ENCODE peak calls at places on chromosomes 2 and 18, in seven cellular contexts. One of them, this sample, is unnamed.

GRCh38 chr18:12271376-12272235 is 17.4 kb downstream of the CIDEA start:
- DNase-seq in heart right ventricle: peak
- DNase-seq in upper lobe of right lung: peak
- DNase-seq in left ventricle myocardium inferior: peak
- DNase-seq in mammary epithelial cell: peak
- DNase-seq in neural progenitor cell: peak
- DNase-seq in cardiac muscle cell: peak
- DNase-seq in this sample: peak

GRCh38 chr18:48719988-48720654 is 181.3 kb downstream of the CTIF start:
- DNase-seq in cardiac muscle cell: no peak
- DNase-seq in neural progenitor cell: no peak
- DNase-seq in left ventricle myocardium inferior: no peak
- DNase-seq in upper lobe of right lung: no peak
- DNase-seq in heart right ventricle: no peak
- DNase-seq in mammary epithelial cell: no peak
- DNase-seq in this sample: no peak

GRCh38 chr2:6831229-6831628 is 34.5 kb downstream of the CMPK2 start:
- DNase-seq in upper lobe of right lung: no peak
- DNase-seq in mammary epithelial cell: no peak
- DNase-seq in heart right ventricle: no peak
- DNase-seq in cardiac muscle cell: no peak
- DNase-seq in neural progenitor cell: no peak
- DNase-seq in left ventricle myocardium inferior: no peak
- DNase-seq in this sample: no peak

GRCh38 chr2:62570861-62571698 is 65.1 kb upstream of the TMEM17 start:
- DNase-seq in upper lobe of right lung: peak
- DNase-seq in left ventricle myocardium inferior: peak
- DNase-seq in neural progenitor cell: peak
- DNase-seq in mammary epithelial cell: no peak
- DNase-seq in cardiac muscle cell: peak
- DNase-seq in heart right ventricle: no peak
- DNase-seq in this sample: peak

GRCh38 chr2:231737761-231738160 is 29.4 kb downstream of the PTMA start:
- DNase-seq in left ventricle myocardium inferior: no peak
- DNase-seq in mammary epithelial cell: no peak
- DNase-seq in cardiac muscle cell: no peak
- DNase-seq in heart right ventricle: no peak
- DNase-seq in upper lobe of right lung: no peak
- DNase-seq in neural progenitor cell: peak
- DNase-seq in this sample: no peak

GRCh38 chr2:47198985-47199451 is 43.9 kb upstream of the STPG4 start:
- DNase-seq in neural progenitor cell: no peak
- DNase-seq in cardiac muscle cell: no peak
- DNase-seq in left ventricle myocardium inferior: no peak
- DNase-seq in mammary epithelial cell: peak
- DNase-seq in upper lobe of right lung: no peak
- DNase-seq in heart right ventricle: no peak
- DNase-seq in this sample: no peak

GRCh38 chr18:23521907-23522306 is 18.6 kb downstream of the RMC1 start:
- DNase-seq in cardiac muscle cell: no peak
- DNase-seq in mammary epithelial cell: no peak
- DNase-seq in heart right ventricle: no peak
- DNase-seq in upper lobe of right lung: no peak
- DNase-seq in left ventricle myocardium inferior: no peak
- DNase-seq in neural progenitor cell: no peak
- DNase-seq in this sample: no peak

GRCh38 chr2:200081221-200081620 is 125.8 kb downstream of the MAIP1 start:
- DNase-seq in neural progenitor cell: peak
- DNase-seq in mammary epithelial cell: no peak
- DNase-seq in cardiac muscle cell: no peak
- DNase-seq in left ventricle myocardium inferior: no peak
- DNase-seq in heart right ventricle: no peak
- DNase-seq in upper lobe of right lung: no peak
- DNase-seq in this sample: no peak

GRCh38 chr18:48546411-48546810 is 7.6 kb downstream of the CTIF start:
- DNase-seq in cardiac muscle cell: no peak
- DNase-seq in upper lobe of right lung: peak
- DNase-seq in mammary epithelial cell: peak
- DNase-seq in neural progenitor cell: peak
- DNase-seq in heart right ventricle: no peak
- DNase-seq in left ventricle myocardium inferior: no peak
- DNase-seq in this sample: no peak

GRCh38 chr2:129004485-129004884 is 685.8 kb upstream of the HS6ST1 start:
- DNase-seq in neural progenitor cell: no peak
- DNase-seq in heart right ventricle: no peak
- DNase-seq in mammary epithelial cell: no peak
- DNase-seq in cardiac muscle cell: no peak
- DNase-seq in upper lobe of right lung: no peak
- DNase-seq in left ventricle myocardium inferior: no peak
- DNase-seq in this sample: no peak

GRCh38 chr2:191048073-191048472 is 34.1 kb upstream of the STAT1 start:
- DNase-seq in heart right ventricle: no peak
- DNase-seq in cardiac muscle cell: no peak
- DNase-seq in left ventricle myocardium inferior: no peak
- DNase-seq in mammary epithelial cell: no peak
- DNase-seq in neural progenitor cell: no peak
- DNase-seq in upper lobe of right lung: no peak
- DNase-seq in this sample: no peak

GRCh38 chr2:196442211-196442610 is 197.3 kb upstream of the CCDC150 start:
- DNase-seq in heart right ventricle: no peak
- DNase-seq in upper lobe of right lung: no peak
- DNase-seq in left ventricle myocardium inferior: no peak
- DNase-seq in cardiac muscle cell: no peak
- DNase-seq in neural progenitor cell: no peak
- DNase-seq in mammary epithelial cell: no peak
- DNase-seq in this sample: no peak

GRCh38 chr2:21330786-21331391 is 207.1 kb downstream of the TDRD15 start:
- DNase-seq in mammary epithelial cell: no peak
- DNase-seq in left ventricle myocardium inferior: no peak
- DNase-seq in cardiac muscle cell: no peak
- DNase-seq in upper lobe of right lung: no peak
- DNase-seq in heart right ventricle: no peak
- DNase-seq in neural progenitor cell: no peak
- DNase-seq in this sample: no peak

GRCh38 chr2:132607407-132607806 is 62.6 kb downstream of the LYPD1 start:
- DNase-seq in neural progenitor cell: no peak
- DNase-seq in mammary epithelial cell: no peak
- DNase-seq in cardiac muscle cell: no peak
- DNase-seq in heart right ventricle: no peak
- DNase-seq in left ventricle myocardium inferior: no peak
- DNase-seq in upper lobe of right lung: no peak
- DNase-seq in this sample: no peak

GRCh38 chr18:21330122-21330701 is 88.2 kb downstream of the GREB1L start:
- DNase-seq in cardiac muscle cell: peak
- DNase-seq in neural progenitor cell: peak
- DNase-seq in heart right ventricle: peak
- DNase-seq in mammary epithelial cell: peak
- DNase-seq in upper lobe of right lung: no peak
- DNase-seq in left ventricle myocardium inferior: peak
- DNase-seq in this sample: peak

GRCh38 chr2:117834992-117835391 is 20.5 kb downstream of the DDX18 start:
- DNase-seq in heart right ventricle: no peak
- DNase-seq in upper lobe of right lung: no peak
- DNase-seq in mammary epithelial cell: no peak
- DNase-seq in left ventricle myocardium inferior: no peak
- DNase-seq in cardiac muscle cell: no peak
- DNase-seq in neural progenitor cell: no peak
- DNase-seq in this sample: no peak

GRCh38 chr18:62982600-62983251 is 267.4 kb downstream of the PHLPP1 start:
- DNase-seq in heart right ventricle: peak
- DNase-seq in cardiac muscle cell: peak
- DNase-seq in mammary epithelial cell: peak
- DNase-seq in neural progenitor cell: peak
- DNase-seq in left ventricle myocardium inferior: no peak
- DNase-seq in upper lobe of right lung: no peak
- DNase-seq in this sample: peak

GRCh38 chr2:182980115-182980514 is 58.1 kb downstream of the NCKAP1 start:
- DNase-seq in upper lobe of right lung: no peak
- DNase-seq in left ventricle myocardium inferior: no peak
- DNase-seq in neural progenitor cell: peak
- DNase-seq in mammary epithelial cell: peak
- DNase-seq in cardiac muscle cell: peak
- DNase-seq in heart right ventricle: no peak
- DNase-seq in this sample: no peak

GRCh38 chr2:78999410-78999809 is 26.1 kb upstream of the REG3G start:
- DNase-seq in neural progenitor cell: peak
- DNase-seq in left ventricle myocardium inferior: no peak
- DNase-seq in heart right ventricle: no peak
- DNase-seq in cardiac muscle cell: peak
- DNase-seq in upper lobe of right lung: no peak
- DNase-seq in mammary epithelial cell: no peak
- DNase-seq in this sample: no peak

GRCh38 chr2:199910338-199911051 is 598 bp upstream of the C2orf69 start:
- DNase-seq in mammary epithelial cell: no peak
- DNase-seq in left ventricle myocardium inferior: no peak
- DNase-seq in neural progenitor cell: no peak
- DNase-seq in heart right ventricle: no peak
- DNase-seq in cardiac muscle cell: no peak
- DNase-seq in upper lobe of right lung: no peak
- DNase-seq in this sample: peak

GRCh38 chr2:216657086-216657855 is 24.1 kb downstream of the IGFBP2 start:
- DNase-seq in heart right ventricle: no peak
- DNase-seq in left ventricle myocardium inferior: no peak
- DNase-seq in upper lobe of right lung: no peak
- DNase-seq in neural progenitor cell: no peak
- DNase-seq in mammary epithelial cell: no peak
- DNase-seq in cardiac muscle cell: no peak
- DNase-seq in this sample: no peak

GRCh38 chr2:216658702-216659231 is 25.5 kb downstream of the IGFBP2 start:
- DNase-seq in cardiac muscle cell: no peak
- DNase-seq in left ventricle myocardium inferior: no peak
- DNase-seq in neural progenitor cell: no peak
- DNase-seq in upper lobe of right lung: no peak
- DNase-seq in mammary epithelial cell: no peak
- DNase-seq in heart right ventricle: no peak
- DNase-seq in this sample: no peak

GRCh38 chr2:216660496-216660895 is 27.3 kb downstream of the IGFBP2 start:
- DNase-seq in cardiac muscle cell: no peak
- DNase-seq in heart right ventricle: no peak
- DNase-seq in upper lobe of right lung: no peak
- DNase-seq in neural progenitor cell: no peak
- DNase-seq in mammary epithelial cell: no peak
- DNase-seq in left ventricle myocardium inferior: no peak
- DNase-seq in this sample: no peak

GRCh38 chr2:216659301-216659700 is 26.1 kb downstream of the IGFBP2 start:
- DNase-seq in mammary epithelial cell: peak
- DNase-seq in cardiac muscle cell: no peak
- DNase-seq in neural progenitor cell: no peak
- DNase-seq in heart right ventricle: no peak
- DNase-seq in left ventricle myocardium inferior: no peak
- DNase-seq in upper lobe of right lung: no peak
- DNase-seq in this sample: no peak

GRCh38 chr2:216657963-216658362 is 24.7 kb downstream of the IGFBP2 start:
- DNase-seq in neural progenitor cell: no peak
- DNase-seq in heart right ventricle: no peak
- DNase-seq in cardiac muscle cell: no peak
- DNase-seq in mammary epithelial cell: no peak
- DNase-seq in left ventricle myocardium inferior: no peak
- DNase-seq in upper lobe of right lung: no peak
- DNase-seq in this sample: no peak
- H3K27ac ChIP-seq in neural progenitor cell: no peak
- H3K27ac ChIP-seq in heart right ventricle: no peak
- H3K27ac ChIP-seq in cardiac muscle cell: no peak
- H3K27ac ChIP-seq in mammary epithelial cell: no peak
- H3K27ac ChIP-seq in left ventricle myocardium inferior: no peak
- H3K27ac ChIP-seq in upper lobe of right lung: no peak
- H3K27ac ChIP-seq in this sample: no peak

GRCh38 chr2:156064540-156064939 is 268.0 kb downstream of the NR4A2 start:
- DNase-seq in heart right ventricle: no peak
- DNase-seq in cardiac muscle cell: no peak
- DNase-seq in mammary epithelial cell: peak
- DNase-seq in neural progenitor cell: no peak
- DNase-seq in left ventricle myocardium inferior: no peak
- DNase-seq in upper lobe of right lung: no peak
- DNase-seq in this sample: no peak

GRCh38 chr2:156065912-156066311 is 266.6 kb downstream of the NR4A2 start:
- DNase-seq in mammary epithelial cell: no peak
- DNase-seq in heart right ventricle: no peak
- DNase-seq in upper lobe of right lung: no peak
- DNase-seq in left ventricle myocardium inferior: no peak
- DNase-seq in neural progenitor cell: no peak
- DNase-seq in cardiac muscle cell: no peak
- DNase-seq in this sample: no peak
- TF ChIP-seq CTCF in mammary epithelial cell: peak
- TF ChIP-seq CTCF in heart right ventricle: no peak
- TF ChIP-seq CTCF in upper lobe of right lung: no peak
- TF ChIP-seq CTCF in left ventricle myocardium inferior: no peak
- TF ChIP-seq CTCF in neural progenitor cell: peak
- TF ChIP-seq CTCF in cardiac muscle cell: no peak
- TF ChIP-seq CTCF in this sample: no peak

DNA sequence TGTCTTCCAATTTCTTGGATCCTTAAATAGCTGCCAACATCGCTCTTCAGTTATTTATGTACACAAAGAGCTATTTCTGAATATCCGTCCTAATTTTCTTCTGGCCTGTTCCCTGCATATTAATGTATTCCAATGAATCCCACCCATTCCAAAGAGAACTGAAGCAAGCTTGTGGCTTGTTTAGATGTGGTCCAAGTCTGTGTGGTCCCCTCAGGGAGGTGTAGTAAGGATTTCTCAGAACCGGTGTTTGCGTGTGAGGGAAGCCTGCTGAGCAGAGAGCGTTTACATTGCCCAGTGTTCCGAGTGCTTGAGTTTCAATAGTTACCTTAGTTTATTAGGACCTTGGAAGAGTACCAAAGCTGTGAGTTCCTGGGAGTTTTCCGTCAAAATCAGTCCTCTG is 25.1 kb upstream of the IL1R1 start:
- DNase-seq in heart right ventricle: no peak
- DNase-seq in cardiac muscle cell: no peak
- DNase-seq in left ventricle myocardium inferior: no peak
- DNase-seq in neural progenitor cell: no peak
- DNase-seq in upper lobe of right lung: no peak
- DNase-seq in mammary epithelial cell: no peak
- DNase-seq in this sample: peak
- H3K27ac ChIP-seq in heart right ventricle: peak
- H3K27ac ChIP-seq in cardiac muscle cell: no peak
- H3K27ac ChIP-seq in left ventricle myocardium inferior: peak
- H3K27ac ChIP-seq in neural progenitor cell: no peak
- H3K27ac ChIP-seq in upper lobe of right lung: peak
- H3K27ac ChIP-seq in mammary epithelial cell: no peak
- H3K27ac ChIP-seq in this sample: peak

DNA sequence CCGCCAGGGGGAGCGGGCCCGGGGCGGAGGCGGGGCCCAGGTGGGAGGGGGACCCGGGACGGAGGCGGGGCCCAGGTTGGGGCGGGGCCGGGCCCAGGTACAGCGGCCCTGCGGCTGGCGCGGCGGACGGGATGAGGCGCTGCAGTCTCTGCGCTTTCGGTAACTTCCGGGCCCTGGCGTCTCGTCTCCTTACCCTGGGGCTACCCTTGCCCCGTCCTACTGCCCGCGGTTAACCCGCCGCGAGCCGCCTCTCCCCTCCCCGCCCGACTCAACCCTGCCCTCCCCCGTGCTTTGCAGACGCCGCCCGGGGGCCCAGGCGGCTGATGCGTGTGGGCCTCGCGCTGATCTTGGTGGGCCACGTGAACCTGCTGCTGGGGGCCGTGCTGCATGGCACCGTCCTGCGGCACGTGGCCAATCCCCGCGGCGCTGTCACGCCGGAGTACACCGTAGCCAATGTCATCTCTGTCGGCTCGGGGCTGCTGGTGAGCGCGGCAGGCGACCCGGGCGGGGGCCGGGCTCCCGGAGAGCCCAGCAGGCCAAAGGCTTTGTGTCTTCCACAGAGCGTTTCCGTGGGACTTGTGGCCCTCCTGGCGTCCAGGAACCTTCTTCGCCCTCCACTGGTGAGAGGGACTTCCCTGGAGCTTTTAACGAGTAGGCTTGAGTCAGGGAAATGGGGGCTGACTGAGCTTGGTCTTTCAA is at the start of gene KRTCAP3:
- DNase-seq in cardiac muscle cell: peak
- DNase-seq in mammary epithelial cell: no peak
- DNase-seq in left ventricle myocardium inferior: no peak
- DNase-seq in neural progenitor cell: peak
- DNase-seq in heart right ventricle: no peak
- DNase-seq in upper lobe of right lung: peak
- DNase-seq in this sample: peak
- TF ChIP-seq CTCF in cardiac muscle cell: no peak
- TF ChIP-seq CTCF in mammary epithelial cell: no peak
- TF ChIP-seq CTCF in left ventricle myocardium inferior: no peak
- TF ChIP-seq CTCF in neural progenitor cell: peak
- TF ChIP-seq CTCF in heart right ventricle: no peak
- TF ChIP-seq CTCF in upper lobe of right lung: no peak
- TF ChIP-seq CTCF in this sample: no peak